ENCODE peak calls at places on chromosomes 1 and 21, in four cellular contexts. One of them, this sample, is unnamed.

GRCh38 chr21:45220106-45220505 is 67.6 kb downstream of the POFUT2 start:
- DNase-seq in GM12878: no peak
- DNase-seq in WTC11: no peak
- DNase-seq in HepG2: no peak
- DNase-seq in this sample: no peak

GRCh38 chr1:109214695-109215623 is 1.2 kb downstream of the SARS1 start:
- DNase-seq in GM12878: peak; percentile 25
- DNase-seq in WTC11: peak; percentile 23
- DNase-seq in HepG2: peak; percentile 73
- DNase-seq in this sample: peak; percentile 76

GRCh38 chr1:206686486-206687249 is 2.0 kb downstream of the MAPKAPK2 start:
- DNase-seq in GM12878: no peak
- DNase-seq in WTC11: no peak
- DNase-seq in HepG2: no peak
- DNase-seq in this sample: peak; percentile 65

GRCh38 chr1:200252526-200252925 is 157.3 kb downstream of the ZNF281 start:
- DNase-seq in GM12878: no peak
- DNase-seq in WTC11: no peak
- DNase-seq in HepG2: no peak
- DNase-seq in this sample: no peak

GRCh38 chr21:38356898-38357297 is 100.1 kb downstream of the KCNJ15 start:
- DNase-seq in GM12878: no peak
- DNase-seq in WTC11: no peak
- DNase-seq in HepG2: no peak
- DNase-seq in this sample: no peak

GRCh38 chr21:32185103-32185502 is 93.7 kb downstream of the MIS18A start:
- DNase-seq in GM12878: no peak
- DNase-seq in WTC11: no peak
- DNase-seq in HepG2: no peak
- DNase-seq in this sample: no peak

GRCh38 chr1:14167889-14168288 is 430.6 kb upstream of the KAZN start:
- DNase-seq in GM12878: no peak
- DNase-seq in WTC11: no peak
- DNase-seq in HepG2: no peak
- DNase-seq in this sample: no peak

GRCh38 chr1:36782785-36783184 is 251.5 kb downstream of the GRIK3 start:
- DNase-seq in GM12878: no peak
- DNase-seq in WTC11: no peak
- DNase-seq in HepG2: peak; percentile 72
- DNase-seq in this sample: no peak

GRCh38 chr1:202725541-202725940 is 15.3 kb upstream of the SYT2 start:
- DNase-seq in GM12878: no peak
- DNase-seq in WTC11: no peak
- DNase-seq in HepG2: no peak
- DNase-seq in this sample: no peak

GRCh38 chr1:226098870-226099832 is 36.6 kb downstream of the H3-3A start:
- DNase-seq in GM12878: no peak
- DNase-seq in WTC11: no peak
- DNase-seq in HepG2: no peak
- DNase-seq in this sample: no peak

GRCh38 chr1:109113787-109114568 is at the start of gene ELAPOR1:
- DNase-seq in GM12878: no peak
- DNase-seq in WTC11: peak; percentile 63
- DNase-seq in HepG2: no peak
- DNase-seq in this sample: no peak

GRCh38 chr21:43913928-43914327 is 48.9 kb downstream of the AGPAT3 start:
- DNase-seq in GM12878: no peak
- DNase-seq in WTC11: no peak
- DNase-seq in HepG2: no peak
- DNase-seq in this sample: no peak

GRCh38 chr1:33296824-33297223 is 24.1 kb downstream of the A3GALT2 start:
- DNase-seq in GM12878: no peak
- DNase-seq in WTC11: no peak
- DNase-seq in HepG2: no peak
- DNase-seq in this sample: no peak

GRCh38 chr1:33299461-33300155 is 21.3 kb downstream of the A3GALT2 start:
- DNase-seq in GM12878: no peak
- DNase-seq in WTC11: no peak
- DNase-seq in HepG2: no peak
- DNase-seq in this sample: no peak

GRCh38 chr1:33296082-33296458 is 24.8 kb downstream of the A3GALT2 start:
- DNase-seq in GM12878: no peak
- DNase-seq in WTC11: no peak
- DNase-seq in HepG2: no peak
- DNase-seq in this sample: no peak

GRCh38 chr1:33298623-33299277 is 22.1 kb downstream of the A3GALT2 start:
- DNase-seq in GM12878: no peak
- DNase-seq in WTC11: peak; percentile 87
- DNase-seq in HepG2: peak; percentile 54
- DNase-seq in this sample: peak; percentile 79

DNA sequence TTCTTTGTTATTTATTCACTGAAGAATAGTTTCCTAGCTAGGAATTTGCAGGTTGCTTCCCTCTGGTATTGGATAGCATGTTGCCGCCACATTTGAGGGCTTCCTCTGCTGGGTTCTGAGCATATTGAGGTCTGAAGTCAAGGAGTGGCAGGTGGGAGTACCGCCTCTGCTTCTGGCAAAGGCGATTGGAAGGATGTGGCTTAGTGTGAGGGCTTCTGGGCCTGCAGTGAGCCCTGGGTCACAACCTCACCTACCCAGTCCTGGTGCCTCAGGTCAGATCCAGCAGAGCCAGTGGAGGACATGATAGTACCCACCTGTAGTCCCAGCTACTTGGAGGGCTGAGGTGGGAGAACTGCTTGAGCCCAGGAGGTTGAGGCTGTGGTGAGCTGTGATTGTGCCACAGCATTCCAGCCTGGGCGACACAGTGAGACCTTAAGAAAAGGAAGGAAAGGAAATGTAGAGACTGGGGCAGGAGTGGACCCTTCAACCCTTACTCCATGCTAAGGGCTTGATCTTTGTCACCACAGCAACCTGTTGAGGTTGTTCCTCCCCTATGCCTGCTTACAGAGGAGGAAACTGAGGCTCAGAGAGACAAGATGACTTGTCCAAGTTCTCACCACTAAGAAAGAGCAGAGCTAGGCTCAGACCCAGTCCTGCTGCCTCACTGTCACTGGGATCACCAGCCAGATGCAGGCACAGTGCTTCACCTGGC is 22.8 kb downstream of the A3GALT2 start:
- DNase-seq in GM12878: no peak
- DNase-seq in WTC11: no peak
- DNase-seq in HepG2: no peak
- DNase-seq in this sample: no peak
- TF ChIP-seq TCF7 in GM12878: no peak
- TF ChIP-seq TCF7 in WTC11: no peak
- TF ChIP-seq TCF7 in HepG2: no peak
- TF ChIP-seq TCF7 in this sample: no peak

GRCh38 chr1:182633657-182634281 is 29.6 kb upstream of the RGS16 start:
- DNase-seq in GM12878: no peak
- DNase-seq in WTC11: peak; percentile 47
- DNase-seq in HepG2: no peak
- DNase-seq in this sample: no peak

GRCh38 chr1:182641561-182641960 is 37.4 kb upstream of the RGS16 start:
- DNase-seq in GM12878: no peak
- DNase-seq in WTC11: no peak
- DNase-seq in HepG2: no peak
- DNase-seq in this sample: no peak

GRCh38 chr1:182635871-182636270 is 31.7 kb upstream of the RGS16 start:
- DNase-seq in GM12878: no peak
- DNase-seq in WTC11: no peak
- DNase-seq in HepG2: no peak
- DNase-seq in this sample: no peak

GRCh38 chr1:182634306-182635072 is 30.3 kb upstream of the RGS16 start:
- DNase-seq in GM12878: no peak
- DNase-seq in WTC11: no peak
- DNase-seq in HepG2: no peak
- DNase-seq in this sample: no peak

DNA sequence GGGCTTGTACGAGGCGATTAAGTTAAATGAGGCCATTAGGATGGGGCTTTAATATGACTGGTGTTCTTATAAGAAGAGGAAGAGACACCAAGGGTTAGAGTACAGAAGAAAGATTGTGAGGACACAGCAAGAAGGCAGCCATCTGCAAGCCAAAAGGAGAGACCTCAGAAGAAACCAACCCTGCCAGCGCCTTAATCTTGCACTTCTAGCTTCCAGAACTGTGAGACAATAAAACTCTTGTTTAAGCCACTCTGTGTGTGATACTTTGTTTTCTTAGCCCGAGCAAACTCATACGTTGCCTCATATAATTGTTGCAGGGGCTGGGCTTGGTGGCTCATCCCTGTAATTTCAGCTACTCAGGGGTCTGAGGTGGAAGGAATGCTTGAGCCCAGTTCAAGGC is 33.6 kb upstream of the RGS16 start:
- DNase-seq in GM12878: no peak
- DNase-seq in WTC11: no peak
- DNase-seq in HepG2: no peak
- DNase-seq in this sample: no peak
- TF ChIP-seq TCF7 in GM12878: no peak
- TF ChIP-seq TCF7 in WTC11: no peak
- TF ChIP-seq TCF7 in HepG2: no peak
- TF ChIP-seq TCF7 in this sample: no peak

DNA sequence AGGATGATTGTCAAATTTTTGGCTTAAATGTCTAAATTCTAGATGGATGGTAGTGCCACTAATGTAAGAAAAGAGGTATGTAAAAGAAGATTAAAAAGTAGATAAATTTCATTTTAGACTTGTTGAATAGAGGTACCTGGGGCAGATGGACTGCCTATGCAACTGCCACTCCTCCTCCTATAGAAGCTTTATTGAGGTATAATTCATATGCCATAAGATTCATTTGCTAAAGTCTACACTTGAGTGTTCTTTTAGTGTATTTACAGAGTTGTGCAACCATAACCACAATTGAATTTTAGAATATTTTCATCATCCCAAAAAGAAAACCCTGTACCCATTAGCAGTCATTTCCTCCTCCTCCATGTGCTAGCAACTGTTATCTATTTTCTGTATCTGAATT is 70.6 kb downstream of the FNBP1L start:
- DNase-seq in GM12878: no peak
- DNase-seq in WTC11: no peak
- DNase-seq in HepG2: no peak
- DNase-seq in this sample: no peak
- TF ChIP-seq TCF7 in GM12878: no peak
- TF ChIP-seq TCF7 in WTC11: no peak
- TF ChIP-seq TCF7 in HepG2: no peak
- TF ChIP-seq TCF7 in this sample: no peak

GRCh38 chr1:160550572-160551034 is 27.5 kb upstream of the SLAMF6 start:
- DNase-seq in GM12878: no peak
- DNase-seq in WTC11: peak; percentile 78
- DNase-seq in HepG2: no peak
- DNase-seq in this sample: peak; percentile 35
- TF ChIP-seq TCF7 in GM12878: no peak
- TF ChIP-seq TCF7 in WTC11: no peak
- TF ChIP-seq TCF7 in HepG2: no peak
- TF ChIP-seq TCF7 in this sample: no peak

GRCh38 chr1:199221371-199222150 is 582.7 kb downstream of the PTPRC start:
- DNase-seq in GM12878: no peak
- DNase-seq in WTC11: no peak
- DNase-seq in HepG2: no peak
- DNase-seq in this sample: no peak
- TF ChIP-seq TCF7 in GM12878: no peak
- TF ChIP-seq TCF7 in WTC11: no peak
- TF ChIP-seq TCF7 in HepG2: no peak
- TF ChIP-seq TCF7 in this sample: no peak

GRCh38 chr1:94236630-94237290 is 624 bp downstream of the ARHGAP29 start:
- DNase-seq in GM12878: no peak
- DNase-seq in WTC11: peak; percentile 44
- DNase-seq in HepG2: no peak
- DNase-seq in this sample: no peak
- TF ChIP-seq TCF7 in GM12878: no peak
- TF ChIP-seq TCF7 in WTC11: no peak
- TF ChIP-seq TCF7 in HepG2: no peak
- TF ChIP-seq TCF7 in this sample: no peak

DNA sequence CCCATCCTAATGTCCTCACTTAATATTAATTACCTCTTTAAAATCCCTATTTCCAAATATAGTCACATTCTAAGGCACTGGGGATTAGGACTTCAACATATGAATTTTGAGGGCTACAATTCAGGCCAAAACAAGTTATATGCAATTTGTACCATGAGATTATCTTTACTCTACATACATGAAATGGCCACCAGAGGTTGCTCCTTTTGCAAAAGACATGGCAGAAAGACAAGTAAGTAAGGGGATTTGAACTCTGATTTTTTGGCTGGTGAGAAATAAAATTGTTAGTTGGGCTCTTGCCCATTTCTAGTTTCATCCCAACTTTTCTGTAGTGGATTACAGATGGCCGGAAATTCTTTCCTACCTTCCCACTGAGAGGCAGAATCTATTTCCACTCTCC is 4.8 kb upstream of the ALG6 start:
- DNase-seq in GM12878: no peak
- DNase-seq in WTC11: no peak
- DNase-seq in HepG2: no peak
- DNase-seq in this sample: no peak
- TF ChIP-seq TCF7 in GM12878: no peak
- TF ChIP-seq TCF7 in WTC11: no peak
- TF ChIP-seq TCF7 in HepG2: no peak
- TF ChIP-seq TCF7 in this sample: no peak

This sample was measured in K562.